ENCODE peak calls at places on chromosomes 16 and 17, in six cellular contexts. One of them, this sample, is unnamed.

GRCh38 chr16:20430948-20431347 is 20.4 kb upstream of the ACSM2A start:
- DNase-seq in HepG2: no peak
- DNase-seq in K562: no peak
- DNase-seq in GM12891: no peak
- DNase-seq in GM12878: no peak
- DNase-seq in H1: no peak
- DNase-seq in this sample: no peak

GRCh38 chr16:85004587-85005205 is 6.6 kb downstream of the ZDHHC7 start:
- DNase-seq in HepG2: no peak
- DNase-seq in K562: no peak
- DNase-seq in GM12891: no peak
- DNase-seq in GM12878: no peak
- DNase-seq in H1: no peak
- DNase-seq in this sample: no peak

GRCh38 chr17:62974788-62975586 is 9.0 kb downstream of the TANC2 start:
- DNase-seq in HepG2: no peak
- DNase-seq in K562: no peak
- DNase-seq in GM12891: no peak
- DNase-seq in GM12878: no peak
- DNase-seq in H1: no peak
- DNase-seq in this sample: no peak

GRCh38 chr16:8867483-8868271 is 1.1 kb downstream of the CARHSP1 start:
- DNase-seq in HepG2: no peak
- DNase-seq in K562: peak
- DNase-seq in GM12891: no peak
- DNase-seq in GM12878: no peak
- DNase-seq in H1: no peak
- DNase-seq in this sample: no peak

GRCh38 chr17:418421-418751 is 65.8 kb upstream of the RPH3AL start:
- DNase-seq in HepG2: no peak
- DNase-seq in K562: no peak
- DNase-seq in GM12891: no peak
- DNase-seq in GM12878: no peak
- DNase-seq in H1: no peak
- DNase-seq in this sample: no peak

GRCh38 chr16:50195276-50195675 is 42.2 kb downstream of the TENT4B start:
- DNase-seq in HepG2: no peak
- DNase-seq in K562: no peak
- DNase-seq in GM12891: no peak
- DNase-seq in GM12878: no peak
- DNase-seq in H1: no peak
- DNase-seq in this sample: no peak

GRCh38 chr17:58541249-58541648 is 26.8 kb upstream of the MTMR4 start:
- DNase-seq in HepG2: no peak
- DNase-seq in K562: no peak
- DNase-seq in GM12891: no peak
- DNase-seq in GM12878: no peak
- DNase-seq in H1: no peak
- DNase-seq in this sample: no peak

GRCh38 chr17:43608313-43608712 is 53.4 kb downstream of the MEOX1 start:
- DNase-seq in HepG2: no peak
- DNase-seq in K562: no peak
- DNase-seq in GM12891: no peak
- DNase-seq in GM12878: peak
- DNase-seq in H1: no peak
- DNase-seq in this sample: no peak

GRCh38 chr17:46947236-46947635 is 24.3 kb downstream of the GOSR2 start:
- DNase-seq in HepG2: no peak
- DNase-seq in K562: no peak
- DNase-seq in GM12891: no peak
- DNase-seq in GM12878: no peak
- DNase-seq in H1: no peak
- DNase-seq in this sample: no peak

DNA sequence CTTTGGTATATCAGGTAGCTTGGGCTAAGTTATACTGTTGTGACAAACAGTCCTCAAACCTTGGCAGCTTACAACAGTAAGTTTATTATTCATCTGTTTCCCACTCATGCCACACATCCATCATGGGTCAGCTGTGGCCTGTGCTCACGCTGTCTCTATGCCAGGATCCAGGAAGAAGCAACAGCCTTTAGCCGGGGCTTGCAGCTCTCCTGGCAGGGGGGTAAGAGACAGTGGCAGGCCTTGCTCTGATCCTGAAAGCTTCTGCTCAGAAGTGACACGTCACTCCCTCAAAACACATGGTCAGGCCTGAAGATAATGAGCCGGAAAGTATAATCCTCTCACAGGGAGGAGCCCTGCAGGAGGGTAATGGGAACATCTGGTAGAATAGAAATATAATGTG is 377.6 kb downstream of the CPPED1 start:
- DNase-seq in HepG2: no peak
- DNase-seq in K562: peak
- DNase-seq in GM12891: no peak
- DNase-seq in GM12878: no peak
- DNase-seq in H1: no peak
- DNase-seq in this sample: no peak
- TF ChIP-seq TAF1 in HepG2: no peak
- TF ChIP-seq TAF1 in K562: no peak
- TF ChIP-seq TAF1 in GM12891: no peak
- TF ChIP-seq TAF1 in GM12878: no peak
- TF ChIP-seq TAF1 in H1: no peak
- TF ChIP-seq TAF1 in this sample: no peak

GRCh38 chr17:41811549-41812175 is at the start of gene P3H4:
- DNase-seq in HepG2: peak
- DNase-seq in K562: peak
- DNase-seq in GM12891: peak
- DNase-seq in GM12878: no peak
- DNase-seq in H1: no peak
- DNase-seq in this sample: peak
- TF ChIP-seq POLR2A in HepG2: peak
- TF ChIP-seq POLR2A in K562: no peak
- TF ChIP-seq POLR2A in GM12891: no peak
- TF ChIP-seq POLR2A in GM12878: no peak
- TF ChIP-seq POLR2A in H1: peak
- TF ChIP-seq POLR2A in this sample: no peak

GRCh38 chr17:64148699-64149098 is 18.8 kb upstream of the ERN1 start:
- DNase-seq in HepG2: no peak
- DNase-seq in K562: no peak
- DNase-seq in GM12891: no peak
- DNase-seq in GM12878: no peak
- DNase-seq in H1: no peak
- DNase-seq in this sample: no peak
- TF ChIP-seq TAF1 in HepG2: no peak
- TF ChIP-seq TAF1 in K562: no peak
- TF ChIP-seq TAF1 in GM12891: no peak
- TF ChIP-seq TAF1 in GM12878: no peak
- TF ChIP-seq TAF1 in H1: no peak
- TF ChIP-seq TAF1 in this sample: no peak

GRCh38 chr17:79728169-79728907 is 2.4 kb upstream of the ENPP7 start:
- DNase-seq in HepG2: peak
- DNase-seq in K562: peak
- DNase-seq in GM12891: peak
- DNase-seq in GM12878: peak
- DNase-seq in H1: peak
- DNase-seq in this sample: peak
- TF ChIP-seq POLR2A in HepG2: no peak
- TF ChIP-seq POLR2A in K562: no peak
- TF ChIP-seq POLR2A in GM12891: no peak
- TF ChIP-seq POLR2A in GM12878: no peak
- TF ChIP-seq POLR2A in H1: no peak
- TF ChIP-seq POLR2A in this sample: no peak

GRCh38 chr17:28567604-28568003 is 3.7 kb downstream of the PIGS start:
- DNase-seq in HepG2: no peak
- DNase-seq in K562: no peak
- DNase-seq in GM12891: peak
- DNase-seq in GM12878: peak
- DNase-seq in H1: no peak
- DNase-seq in this sample: peak

GRCh38 chr17:28569446-28569845 is 1.9 kb downstream of the PIGS start:
- DNase-seq in HepG2: no peak
- DNase-seq in K562: no peak
- DNase-seq in GM12891: no peak
- DNase-seq in GM12878: no peak
- DNase-seq in H1: no peak
- DNase-seq in this sample: no peak

GRCh38 chr17:28563475-28563874 is 7.8 kb downstream of the PIGS start:
- DNase-seq in HepG2: peak
- DNase-seq in K562: no peak
- DNase-seq in GM12891: no peak
- DNase-seq in GM12878: no peak
- DNase-seq in H1: no peak
- DNase-seq in this sample: no peak
- TF ChIP-seq TAF1 in HepG2: no peak
- TF ChIP-seq TAF1 in K562: no peak
- TF ChIP-seq TAF1 in GM12891: no peak
- TF ChIP-seq TAF1 in GM12878: no peak
- TF ChIP-seq TAF1 in H1: no peak
- TF ChIP-seq TAF1 in this sample: no peak

GRCh38 chr17:61399131-61400057 is at the start of gene TBX2:
- DNase-seq in HepG2: peak
- DNase-seq in K562: no peak
- DNase-seq in GM12891: no peak
- DNase-seq in GM12878: no peak
- DNase-seq in H1: no peak
- DNase-seq in this sample: no peak
- TF ChIP-seq POLR2A in HepG2: peak
- TF ChIP-seq POLR2A in K562: no peak
- TF ChIP-seq POLR2A in GM12891: no peak
- TF ChIP-seq POLR2A in GM12878: no peak
- TF ChIP-seq POLR2A in H1: no peak
- TF ChIP-seq POLR2A in this sample: no peak

DNA sequence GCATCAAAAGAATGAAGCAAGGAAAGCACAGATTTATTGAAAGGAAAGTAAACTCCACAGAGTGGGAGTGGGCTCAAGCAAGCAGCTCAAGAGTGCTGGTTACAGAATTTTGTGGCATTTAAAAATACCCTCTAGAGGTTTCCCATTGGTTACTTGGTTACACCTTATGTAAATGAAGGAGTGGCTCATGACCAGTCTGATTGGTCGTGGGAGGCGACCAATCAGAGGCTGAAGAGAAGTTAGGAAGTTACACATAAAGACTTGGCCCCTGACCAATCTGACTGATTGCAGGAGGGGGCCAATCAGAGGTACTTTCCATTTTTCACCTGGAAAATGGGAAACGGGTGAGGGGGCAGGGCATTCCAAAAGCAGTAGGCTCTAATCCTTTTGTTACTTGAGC is 1373.8 kb upstream of the GOT2 start:
- DNase-seq in HepG2: no peak
- DNase-seq in K562: no peak
- DNase-seq in GM12891: no peak
- DNase-seq in GM12878: no peak
- DNase-seq in H1: no peak
- DNase-seq in this sample: no peak
- TF ChIP-seq TAF1 in HepG2: no peak
- TF ChIP-seq TAF1 in K562: no peak
- TF ChIP-seq TAF1 in GM12891: no peak
- TF ChIP-seq TAF1 in GM12878: no peak
- TF ChIP-seq TAF1 in H1: no peak
- TF ChIP-seq TAF1 in this sample: no peak

GRCh38 chr16:88686439-88687253 is at the start of gene SNAI3:
- DNase-seq in HepG2: peak
- DNase-seq in K562: peak
- DNase-seq in GM12891: peak
- DNase-seq in GM12878: no peak
- DNase-seq in H1: peak
- DNase-seq in this sample: peak
- TF ChIP-seq POLR2A in HepG2: no peak
- TF ChIP-seq POLR2A in K562: peak
- TF ChIP-seq POLR2A in GM12891: no peak
- TF ChIP-seq POLR2A in GM12878: peak
- TF ChIP-seq POLR2A in H1: peak
- TF ChIP-seq POLR2A in this sample: peak

This sample was measured in GM12892.